ENCODE peak calls at places on chromosome 1, in five cellular contexts. U, Z, N, Y and F are unnamed samples.
A peak's percentile ranks its signal among the peaks of the same experiment; 100 is the strongest.

GRCh38 chr1:162596514-162597170 is 35.1 kb downstream of the UAP1 start:
- DNase-seq in U (no peak), Z (no peak), N (no peak), Y (no peak), F (no peak)

GRCh38 chr1:111920221-111921024 is 69.0 kb downstream of the KCND3 start:
- DNase-seq in U (no peak), Z (no peak), N (no peak), Y (no peak), F (no peak)

GRCh38 chr1:59595774-59596173 is 219.0 kb upstream of the HOOK1 start:
- DNase-seq in U (no peak), Z (no peak), N (no peak), Y (no peak), F (no peak)

GRCh38 chr1:8348777-8349472 is 31.0 kb downstream of the SLC45A1 start:
- DNase-seq in U (peak; percentile 94), Z (peak; percentile 80), N (peak; percentile 78), Y (peak; percentile 82), F (peak; percentile 91)

GRCh38 chr1:234628099-234628498 is 18.1 kb upstream of the IRF2BP2 start:
- DNase-seq in U (no peak), Z (no peak), N (no peak), Y (peak; percentile 51), F (no peak)

GRCh38 chr1:76944942-76945341 is 77.7 kb downstream of the ST6GALNAC5 start:
- DNase-seq in U (no peak), Z (no peak), N (no peak), Y (no peak), F (no peak)

GRCh38 chr1:226097866-226098625 is 35.5 kb downstream of the H3-3A start:
- DNase-seq in U (no peak), Z (no peak), N (no peak), Y (no peak), F (peak; percentile 30)

GRCh38 chr1:179014123-179014522 is 11.6 kb upstream of the FAM20B start:
- DNase-seq in U (no peak), Z (no peak), N (no peak), Y (no peak), F (no peak)

GRCh38 chr1:228360533-228361313 is 45.9 kb downstream of the TRIM11 start:
- DNase-seq in U (no peak), Z (no peak), N (peak; percentile 91), Y (no peak), F (peak; percentile 88)

GRCh38 chr1:26239936-26240335 is 5.9 kb downstream of the CEP85 start:
- DNase-seq in U (no peak), Z (no peak), N (no peak), Y (no peak), F (no peak)

GRCh38 chr1:231335663-231336602 is 1.7 kb downstream of the EXOC8 start:
- DNase-seq in U (no peak), Z (no peak), N (no peak), Y (no peak), F (no peak)

GRCh38 chr1:220884109-220884980 is 5.1 kb downstream of the HLX start:
- DNase-seq in U (no peak), Z (no peak), N (no peak), Y (no peak), F (peak; percentile 75)

GRCh38 chr1:15272782-15273127 is 25.7 kb downstream of the FHAD1 start:
- DNase-seq in U (no peak), Z (no peak), N (no peak), Y (no peak), F (no peak)
- TF ChIP-seq CTCF in U (no peak), Z (no peak), N (no peak), Y (no peak), F (no peak)

DNA sequence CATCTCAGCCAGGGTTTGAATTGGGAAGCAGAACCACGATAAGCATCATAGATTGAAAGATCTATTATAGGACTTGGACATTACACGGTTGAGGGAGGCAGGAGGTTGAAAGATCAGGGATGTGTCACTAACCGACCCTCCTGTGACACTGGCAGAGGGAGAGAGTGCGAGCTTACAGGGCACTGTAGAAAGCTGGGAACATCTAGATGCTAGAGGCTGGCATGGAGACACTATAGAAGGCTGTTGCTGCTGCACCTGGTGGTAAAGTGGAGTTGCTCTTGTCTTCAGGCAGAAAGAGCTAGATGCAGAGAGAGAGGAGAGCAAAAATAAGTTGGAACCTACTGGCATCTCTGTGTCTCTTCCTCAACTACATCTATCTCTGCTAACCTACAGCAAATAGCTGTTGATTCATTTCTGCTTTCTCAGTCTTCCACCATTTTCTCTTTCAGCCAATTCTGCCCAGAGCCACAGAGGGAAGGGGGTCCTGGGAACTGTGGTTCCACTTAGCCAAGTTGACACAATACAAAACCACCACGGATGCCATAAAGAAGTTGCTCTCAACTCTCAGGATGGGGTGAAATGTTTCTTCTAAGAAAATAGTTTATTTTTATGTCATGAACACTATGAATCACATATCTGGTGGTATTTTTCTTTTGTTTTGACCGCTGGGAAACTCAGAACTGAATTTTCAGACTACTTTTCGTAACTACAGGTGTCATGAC is 155.9 kb downstream of the ZNF281 start:
- DNase-seq in U (no peak), Z (no peak), N (no peak), Y (no peak), F (no peak)
- H3K27ac ChIP-seq in U (no peak overlapping the region), Z (no peak overlapping the region), N (no peak overlapping the region), Y (no peak overlapping the region), F (no peak overlapping the region)

GRCh38 chr1:232966663-232967062 is 16.3 kb downstream of the NTPCR start:
- DNase-seq in U (no peak), Z (no peak), N (no peak), Y (no peak), F (no peak)

GRCh38 chr1:232968396-232968795 is 18.0 kb downstream of the NTPCR start:
- DNase-seq in U (no peak), Z (no peak), N (no peak), Y (no peak), F (no peak)

GRCh38 chr1:232963366-232963765 is 13.0 kb downstream of the NTPCR start:
- DNase-seq in U (no peak), Z (no peak), N (no peak), Y (no peak), F (no peak)

GRCh38 chr1:232965124-232965911 is 14.9 kb downstream of the NTPCR start:
- DNase-seq in U (no peak), Z (no peak), N (no peak), Y (no peak), F (no peak)

GRCh38 chr1:232965912-232966217 is 15.5 kb downstream of the NTPCR start:
- DNase-seq in U (no peak), Z (no peak), N (no peak), Y (no peak), F (no peak)
- H3K4me3 ChIP-seq in U (no peak overlapping the region), Z (no peak overlapping the region), N (no peak overlapping the region), Y (no peak overlapping the region), F (no peak overlapping the region)

GRCh38 chr1:156123356-156124196 is 9.1 kb downstream of the LMNA start:
- DNase-seq in U (peak; percentile 69), Z (peak; percentile 97), N (peak; percentile 96), Y (peak; percentile 95), F (peak; percentile 92)
- TF ChIP-seq CTCF in U (peak; percentile 64), Z (peak; percentile 16), N (no peak), Y (peak; percentile 5), F (peak; percentile 39)

GRCh38 chr1:20478072-20478660 is 7.8 kb downstream of the CAMK2N1 start:
- DNase-seq in U (no peak), Z (no peak), N (no peak), Y (no peak), F (no peak)

GRCh38 chr1:20479840-20480239 is 6.2 kb downstream of the CAMK2N1 start:
- DNase-seq in U (no peak), Z (peak; percentile 28), N (no peak), Y (no peak), F (no peak)

GRCh38 chr1:20481158-20481617 is 4.8 kb downstream of the CAMK2N1 start:
- DNase-seq in U (no peak), Z (peak; percentile 46), N (no peak), Y (no peak), F (no peak)

GRCh38 chr1:20481643-20482498 is 4.1 kb downstream of the CAMK2N1 start:
- DNase-seq in U (no peak), Z (peak; percentile 31), N (no peak), Y (no peak), F (no peak)

GRCh38 chr1:20480261-20481157 is 5.5 kb downstream of the CAMK2N1 start:
- DNase-seq in U (no peak), Z (peak; percentile 12), N (no peak), Y (no peak), F (no peak)
- H3K27ac ChIP-seq in U (no peak overlapping the region), Z (peak overlapping the region; percentile 20), N (peak overlapping the region; percentile 41), Y (peak overlapping the region; percentile 46), F (no peak overlapping the region)